ENCODE peak calls at places on chromosome 20, in five cellular contexts. One of them, this sample, is unnamed.
A peak's percentile ranks its signal among the peaks of the same experiment; 100 is the strongest.

GRCh38 chr20:45036044-45036755 is 64.7 kb downstream of the KCNS1 start:
- DNase-seq in HCT116: peak; percentile 74
- DNase-seq in AG09309: no peak
- DNase-seq in dorsolateral prefrontal cortex: no peak
- DNase-seq in astrocyte of the spinal cord: peak; percentile 73
- DNase-seq in this sample: peak; percentile 89

GRCh38 chr20:23362392-23363256 is 642 bp downstream of the GZF1 start:
- DNase-seq in astrocyte of the spinal cord: peak; percentile 13
- DNase-seq in dorsolateral prefrontal cortex: no peak
- DNase-seq in AG09309: no peak
- DNase-seq in HCT116: no peak
- DNase-seq in this sample: peak; percentile 38

GRCh38 chr20:62066339-62066982 is 780 bp upstream of the TAF4 start:
- DNase-seq in HCT116: no peak
- DNase-seq in astrocyte of the spinal cord: peak; percentile 44
- DNase-seq in AG09309: no peak
- DNase-seq in dorsolateral prefrontal cortex: no peak
- DNase-seq in this sample: peak; percentile 40

GRCh38 chr20:33522256-33522820 is 32.4 kb downstream of the CBFA2T2 start:
- DNase-seq in AG09309: no peak
- DNase-seq in astrocyte of the spinal cord: no peak
- DNase-seq in HCT116: no peak
- DNase-seq in dorsolateral prefrontal cortex: no peak
- DNase-seq in this sample: no peak

GRCh38 chr20:8388707-8389106 is 256.6 kb downstream of the PLCB1 start:
- DNase-seq in dorsolateral prefrontal cortex: no peak
- DNase-seq in astrocyte of the spinal cord: peak; percentile 28
- DNase-seq in AG09309: no peak
- DNase-seq in HCT116: no peak
- DNase-seq in this sample: peak; percentile 68

GRCh38 chr20:38044685-38045084 is 11.1 kb downstream of the RPRD1B start:
- DNase-seq in dorsolateral prefrontal cortex: no peak
- DNase-seq in AG09309: no peak
- DNase-seq in HCT116: no peak
- DNase-seq in astrocyte of the spinal cord: no peak
- DNase-seq in this sample: no peak

GRCh38 chr20:64064145-64064698 is 1.2 kb downstream of the TCEA2 start:
- DNase-seq in HCT116: peak; percentile 22
- DNase-seq in astrocyte of the spinal cord: peak; percentile 45
- DNase-seq in AG09309: no peak
- DNase-seq in dorsolateral prefrontal cortex: no peak
- DNase-seq in this sample: peak; percentile 64

GRCh38 chr20:64240243-64241015 is 15.1 kb upstream of the PCMTD2 start:
- DNase-seq in astrocyte of the spinal cord: no peak
- DNase-seq in AG09309: no peak
- DNase-seq in dorsolateral prefrontal cortex: no peak
- DNase-seq in HCT116: no peak
- DNase-seq in this sample: no peak

GRCh38 chr20:6178537-6178936 is 55.7 kb upstream of the FERMT1 start:
- DNase-seq in AG09309: no peak
- DNase-seq in dorsolateral prefrontal cortex: no peak
- DNase-seq in HCT116: peak; percentile 22
- DNase-seq in astrocyte of the spinal cord: peak; percentile 62
- DNase-seq in this sample: peak; percentile 72

GRCh38 chr20:43953919-43954617 is 39.4 kb downstream of the TOX2 start:
- DNase-seq in HCT116: no peak
- DNase-seq in astrocyte of the spinal cord: peak; percentile 38
- DNase-seq in dorsolateral prefrontal cortex: no peak
- DNase-seq in AG09309: no peak
- DNase-seq in this sample: peak; percentile 36

GRCh38 chr20:36540551-36541211 is 638 bp upstream of the MYL9 start:
- DNase-seq in astrocyte of the spinal cord: no peak
- DNase-seq in AG09309: no peak
- DNase-seq in dorsolateral prefrontal cortex: no peak
- DNase-seq in HCT116: no peak
- DNase-seq in this sample: no peak

GRCh38 chr20:14616003-14616402 is 278.6 kb upstream of the FLRT3 start:
- DNase-seq in dorsolateral prefrontal cortex: no peak
- DNase-seq in AG09309: no peak
- DNase-seq in astrocyte of the spinal cord: no peak
- DNase-seq in HCT116: no peak
- DNase-seq in this sample: no peak

GRCh38 chr20:24951536-24952047 is 2.5 kb downstream of the CST7 start:
- DNase-seq in AG09309: no peak
- DNase-seq in HCT116: no peak
- DNase-seq in astrocyte of the spinal cord: no peak
- DNase-seq in dorsolateral prefrontal cortex: no peak
- DNase-seq in this sample: no peak

GRCh38 chr20:24296477-24297380 is 172.7 kb upstream of the SYNDIG1 start:
- DNase-seq in HCT116: no peak
- DNase-seq in astrocyte of the spinal cord: no peak
- DNase-seq in dorsolateral prefrontal cortex: no peak
- DNase-seq in AG09309: no peak
- DNase-seq in this sample: no peak

GRCh38 chr20:1509237-1509636 is 18.0 kb upstream of the SIRPB2 start:
- DNase-seq in dorsolateral prefrontal cortex: no peak
- DNase-seq in HCT116: peak; percentile 16
- DNase-seq in AG09309: no peak
- DNase-seq in astrocyte of the spinal cord: peak; percentile 12
- DNase-seq in this sample: peak; percentile 56

GRCh38 chr20:20210327-20210726 is 157.6 kb upstream of the INSM1 start:
- DNase-seq in AG09309: no peak
- DNase-seq in astrocyte of the spinal cord: no peak
- DNase-seq in HCT116: no peak
- DNase-seq in dorsolateral prefrontal cortex: no peak
- DNase-seq in this sample: no peak

DNA sequence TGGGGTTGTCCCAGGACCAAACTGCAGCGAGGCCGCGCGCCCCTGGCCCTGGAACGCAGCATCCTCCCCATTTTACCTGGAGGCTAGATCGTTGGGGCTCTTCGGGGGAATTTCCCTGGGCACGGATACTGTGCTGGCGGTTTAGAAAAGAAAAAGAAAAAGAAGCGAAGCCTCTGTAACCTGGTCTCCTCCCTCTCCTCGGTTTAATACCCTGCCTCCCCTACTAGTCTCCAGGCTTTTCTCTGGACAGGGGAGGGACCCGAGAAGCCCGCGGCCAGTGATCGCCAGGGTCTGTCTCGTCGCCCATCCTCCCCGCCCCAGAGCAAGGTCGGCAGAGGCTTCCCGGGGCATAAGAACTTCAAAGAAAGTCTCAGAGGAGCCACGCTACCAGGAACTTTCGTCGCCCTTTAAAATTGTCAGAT is 6.1 kb upstream of the LAMP5 start:
- DNase-seq in HCT116: no peak
- DNase-seq in AG09309: no peak
- DNase-seq in astrocyte of the spinal cord: no peak
- DNase-seq in dorsolateral prefrontal cortex: no peak
- DNase-seq in this sample: no peak
- H3K4me3 ChIP-seq in HCT116: no peak overlapping the region
- H3K4me3 ChIP-seq in AG09309: no peak overlapping the region
- H3K4me3 ChIP-seq in astrocyte of the spinal cord: no peak overlapping the region
- H3K4me3 ChIP-seq in dorsolateral prefrontal cortex: no peak overlapping the region
- H3K4me3 ChIP-seq in this sample: no peak overlapping the region

GRCh38 chr20:50108571-50109235 is 4.2 kb downstream of the UBE2V1 start:
- DNase-seq in AG09309: no peak
- DNase-seq in dorsolateral prefrontal cortex: no peak
- DNase-seq in astrocyte of the spinal cord: no peak
- DNase-seq in HCT116: no peak
- DNase-seq in this sample: no peak

GRCh38 chr20:50111829-50112495 is 988 bp downstream of the UBE2V1 start:
- DNase-seq in astrocyte of the spinal cord: no peak
- DNase-seq in dorsolateral prefrontal cortex: no peak
- DNase-seq in HCT116: no peak
- DNase-seq in AG09309: no peak
- DNase-seq in this sample: no peak

GRCh38 chr20:50111120-50111828 is 1.7 kb downstream of the UBE2V1 start:
- DNase-seq in dorsolateral prefrontal cortex: no peak
- DNase-seq in AG09309: no peak
- DNase-seq in HCT116: no peak
- DNase-seq in astrocyte of the spinal cord: peak; percentile 65
- DNase-seq in this sample: peak; percentile 74

GRCh38 chr20:50112512-50113419 is at the start of gene UBE2V1:
- DNase-seq in dorsolateral prefrontal cortex: peak; percentile 87
- DNase-seq in astrocyte of the spinal cord: peak; percentile 92
- DNase-seq in HCT116: peak; percentile 58
- DNase-seq in AG09309: no peak
- DNase-seq in this sample: peak; percentile 94

DNA sequence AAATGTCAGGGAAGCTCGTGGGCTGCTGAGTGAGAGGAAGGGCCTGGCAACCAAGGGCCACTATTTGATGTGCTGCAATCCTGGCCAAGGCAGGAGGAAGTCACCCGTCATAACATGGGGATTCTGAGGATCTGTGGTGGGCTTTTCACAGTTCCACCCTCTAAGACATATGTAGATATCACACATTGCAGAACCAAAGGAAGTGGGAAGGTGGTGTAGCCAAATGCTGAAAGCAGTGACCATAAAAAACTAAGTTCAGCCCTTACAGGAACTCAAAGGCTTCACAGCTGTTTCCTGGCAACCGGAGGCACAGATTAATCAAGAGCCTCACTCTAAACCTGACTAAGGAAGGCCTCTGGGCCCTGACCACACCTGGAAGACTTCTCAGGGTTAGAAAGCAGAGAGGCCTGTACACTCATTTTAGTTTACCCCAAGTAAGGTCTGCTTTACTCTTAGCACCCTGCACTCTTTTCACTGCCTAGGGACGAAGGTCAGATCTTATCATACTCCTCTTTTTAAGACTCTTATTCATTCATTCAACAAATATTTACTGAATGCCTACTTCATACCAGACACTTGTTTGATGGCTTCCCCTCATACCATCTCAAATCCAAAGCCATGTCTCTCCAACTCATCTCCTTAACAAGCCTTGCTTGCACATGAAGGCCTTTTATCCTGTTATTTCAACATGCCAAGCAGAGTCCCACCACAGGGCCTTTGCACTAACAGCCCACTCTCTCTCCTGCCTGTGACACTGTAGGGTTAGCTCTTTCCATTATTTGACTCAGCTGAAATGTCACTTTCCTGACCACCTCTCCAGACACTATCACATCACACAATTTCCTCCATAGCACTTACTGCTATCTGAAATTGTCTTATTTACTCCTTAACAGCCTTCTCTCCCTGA is 2.6 kb downstream of the UBE2V1 start:
- DNase-seq in AG09309: no peak
- DNase-seq in astrocyte of the spinal cord: peak; percentile 51
- DNase-seq in HCT116: no peak
- DNase-seq in dorsolateral prefrontal cortex: no peak
- DNase-seq in this sample: peak; percentile 65
- H3K4me3 ChIP-seq in AG09309: no peak overlapping the region
- H3K4me3 ChIP-seq in astrocyte of the spinal cord: no peak overlapping the region
- H3K4me3 ChIP-seq in HCT116: no peak overlapping the region
- H3K4me3 ChIP-seq in dorsolateral prefrontal cortex: no peak overlapping the region
- H3K4me3 ChIP-seq in this sample: no peak overlapping the region

DNA sequence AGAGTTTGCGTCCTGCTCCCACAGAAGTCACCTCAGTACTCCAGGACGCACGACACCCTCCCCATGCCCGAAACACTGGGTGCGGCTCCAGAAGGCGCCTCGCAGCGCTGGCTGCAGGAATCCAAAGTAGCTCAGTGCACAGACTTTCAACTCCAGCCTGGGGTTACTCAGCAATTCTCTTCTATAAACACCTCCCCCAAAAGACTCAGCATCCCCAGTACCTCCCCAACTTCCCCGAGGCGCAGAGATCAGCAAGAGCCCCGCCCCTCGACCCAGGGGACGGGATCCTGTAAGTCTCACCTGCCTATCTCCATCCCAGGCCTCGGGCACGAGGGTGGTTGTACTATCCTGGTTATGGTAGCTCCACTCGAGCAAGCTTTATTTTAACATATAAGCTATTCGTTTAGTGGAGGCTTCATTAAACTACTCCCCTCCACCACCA is 88.1 kb downstream of the ZFP64 start:
- DNase-seq in HCT116: no peak
- DNase-seq in dorsolateral prefrontal cortex: no peak
- DNase-seq in AG09309: no peak
- DNase-seq in astrocyte of the spinal cord: peak; percentile 16
- DNase-seq in this sample: peak; percentile 50
- H3K4me3 ChIP-seq in HCT116: no peak overlapping the region
- H3K4me3 ChIP-seq in dorsolateral prefrontal cortex: peak overlapping the region; percentile 63
- H3K4me3 ChIP-seq in AG09309: peak overlapping the region; percentile 76
- H3K4me3 ChIP-seq in astrocyte of the spinal cord: peak overlapping the region; percentile 61
- H3K4me3 ChIP-seq in this sample: peak overlapping the region; percentile 58

GRCh38 chr20:58179083-58179431 is 49.4 kb downstream of the ANKRD60 start:
- DNase-seq in AG09309: no peak
- DNase-seq in HCT116: no peak
- DNase-seq in astrocyte of the spinal cord: no peak
- DNase-seq in dorsolateral prefrontal cortex: no peak
- DNase-seq in this sample: no peak
- H3K4me3 ChIP-seq in AG09309: no peak overlapping the region
- H3K4me3 ChIP-seq in HCT116: peak overlapping the region; percentile 23
- H3K4me3 ChIP-seq in astrocyte of the spinal cord: no peak overlapping the region
- H3K4me3 ChIP-seq in dorsolateral prefrontal cortex: peak overlapping the region; percentile 51
- H3K4me3 ChIP-seq in this sample: no peak overlapping the region

DNA sequence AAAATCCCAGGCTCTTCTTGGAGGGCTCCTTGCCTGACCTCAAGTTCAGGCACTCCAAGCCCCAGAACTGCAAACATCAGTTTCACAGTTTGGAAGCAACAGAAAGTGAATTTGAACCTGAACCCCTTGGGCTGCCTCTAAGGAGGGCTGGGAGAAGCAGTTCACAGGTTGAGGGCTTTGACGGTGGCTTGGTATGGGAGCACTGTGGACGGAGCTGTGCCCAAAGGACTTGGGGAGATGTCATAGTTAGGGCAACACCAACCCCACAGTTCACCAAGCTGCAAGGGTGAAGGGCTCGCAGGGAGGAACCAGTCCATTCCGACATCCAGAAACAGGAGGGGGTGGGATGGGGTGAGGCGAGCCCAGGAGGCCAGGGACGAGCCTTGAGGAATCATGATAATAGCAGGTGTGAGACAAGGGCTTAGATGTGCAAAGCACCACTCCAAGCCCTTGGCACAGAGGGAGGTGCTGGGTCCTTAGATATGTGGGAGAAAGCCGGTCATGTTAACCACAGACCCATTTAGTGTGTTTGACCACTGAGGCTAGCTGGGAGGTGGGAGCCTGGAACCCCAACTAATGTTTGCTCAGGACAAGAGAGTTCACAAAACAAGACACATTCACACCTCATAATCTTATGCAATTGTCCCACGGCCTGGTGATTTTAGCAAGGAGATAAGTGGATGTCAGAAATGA is 4.3 kb downstream of the CEBPB start:
- DNase-seq in astrocyte of the spinal cord: peak; percentile 25
- DNase-seq in dorsolateral prefrontal cortex: no peak
- DNase-seq in AG09309: no peak
- DNase-seq in HCT116: no peak
- DNase-seq in this sample: no peak
- H3K4me3 ChIP-seq in astrocyte of the spinal cord: no peak overlapping the region
- H3K4me3 ChIP-seq in dorsolateral prefrontal cortex: peak overlapping the region; percentile 73
- H3K4me3 ChIP-seq in AG09309: peak overlapping the region; percentile 92
- H3K4me3 ChIP-seq in HCT116: no peak overlapping the region
- H3K4me3 ChIP-seq in this sample: peak overlapping the region; percentile 95